ENCODE peak calls at places on chromosome 15, in six cellular contexts. W is HepG2, L is K562, C is A549, B is upper lobe of left lung, M is GM12878. P is an unnamed sample.

GRCh38 chr15:64895285-64896065 is 16.2 kb upstream of the ANKDD1A start:
- ATAC-seq in W (peak; percentile 53), L (peak; percentile 19), C (peak; percentile 33), B (peak; percentile 34), M (peak; percentile 42), P (no peak)

GRCh38 chr15:98927057-98927456 is 80.5 kb downstream of the PGPEP1L start:
- ATAC-seq in W (no peak), L (no peak), C (no peak), B (peak; percentile 55), M (no peak), P (no peak)

GRCh38 chr15:93515256-93516044 is 426.4 kb upstream of the RGMA start:
- ATAC-seq in W (no peak), L (no peak), C (no peak), B (peak; percentile 94), M (no peak), P (peak; percentile 76)

GRCh38 chr15:98221144-98221543 is 260.6 kb downstream of the ARRDC4 start:
- ATAC-seq in W (no peak), L (no peak), C (no peak), B (no peak), M (no peak), P (no peak)

GRCh38 chr15:42210703-42211102 is 2.6 kb upstream of the VPS39 start:
- ATAC-seq in W (no peak), L (no peak), C (no peak), B (no peak), M (no peak), P (no peak)

GRCh38 chr15:81280696-81281095 is 43.2 kb downstream of the STARD5 start:
- ATAC-seq in W (no peak), L (no peak), C (no peak), B (no peak), M (no peak), P (no peak)

GRCh38 chr15:82656641-82657266 is 9.6 kb upstream of the CPEB1 start:
- ATAC-seq in W (no peak), L (no peak), C (no peak), B (no peak), M (no peak), P (no peak)

GRCh38 chr15:58182460-58183163 is 44.4 kb downstream of the AQP9 start:
- ATAC-seq in W (peak; percentile 98), L (peak; percentile 90), C (peak; percentile 95), B (peak; percentile 91), M (peak; percentile 94), P (no peak)

GRCh38 chr15:57017024-57017423 is 98.6 kb downstream of the TCF12 start:
- ATAC-seq in W (no peak), L (peak; percentile 56), C (peak; percentile 62), B (peak; percentile 28), M (peak; percentile 67), P (no peak)

GRCh38 chr15:29668120-29668602 is 154.1 kb downstream of the TJP1 start:
- ATAC-seq in W (peak; percentile 98), L (peak; percentile 99), C (peak; percentile 61), B (peak; percentile 68), M (peak; percentile 82), P (peak; percentile 70)

GRCh38 chr15:66014639-66015182 is 145.4 kb downstream of the RAB11A start:
- ATAC-seq in W (no peak), L (no peak), C (no peak), B (no peak), M (peak; percentile 70), P (no peak)

GRCh38 chr15:86644319-86644718 is 564.6 kb downstream of the AGBL1 start:
- ATAC-seq in W (no peak), L (no peak), C (no peak), B (no peak), M (no peak), P (no peak)

GRCh38 chr15:78265752-78266224 is 1.4 kb downstream of the DNAJA4 start:
- ATAC-seq in W (no peak), L (no peak), C (no peak), B (no peak), M (no peak), P (peak; percentile 77)

GRCh38 chr15:65937046-65937445 is 67.8 kb downstream of the RAB11A start:
- ATAC-seq in W (no peak), L (no peak), C (no peak), B (no peak), M (no peak), P (no peak)

GRCh38 chr15:29687939-29688884 is 134.1 kb downstream of the TJP1 start:
- ATAC-seq in W (peak; percentile 7), L (no peak), C (peak; percentile 7), B (no peak), M (no peak), P (no peak)

GRCh38 chr15:79953951-79954444 is 17.0 kb downstream of the BCL2A1 start:
- ATAC-seq in W (no peak), L (peak; percentile 46), C (no peak), B (peak; percentile 64), M (no peak), P (no peak)

GRCh38 chr15:56249080-56249479 is 5.4 kb upstream of the RFX7 start:
- ATAC-seq in W (no peak), L (no peak), C (no peak), B (no peak), M (no peak), P (no peak)

GRCh38 chr15:31235298-31236183 is 91.1 kb upstream of the KLF13 start:
- ATAC-seq in W (peak; percentile 77), L (no peak), C (peak; percentile 52), B (peak; percentile 15), M (peak; percentile 77), P (peak; percentile 28)

GRCh38 chr15:31237042-31237324 is 89.7 kb upstream of the KLF13 start:
- ATAC-seq in W (no peak), L (no peak), C (no peak), B (no peak), M (peak; percentile 13), P (peak; percentile 3)

GRCh38 chr15:31238369-31238768 is 88.3 kb upstream of the KLF13 start:
- ATAC-seq in W (no peak), L (no peak), C (no peak), B (no peak), M (no peak), P (no peak)

GRCh38 chr15:31234815-31235214 is 91.8 kb upstream of the KLF13 start:
- ATAC-seq in W (no peak), L (no peak), C (no peak), B (no peak), M (no peak), P (no peak)

DNA sequence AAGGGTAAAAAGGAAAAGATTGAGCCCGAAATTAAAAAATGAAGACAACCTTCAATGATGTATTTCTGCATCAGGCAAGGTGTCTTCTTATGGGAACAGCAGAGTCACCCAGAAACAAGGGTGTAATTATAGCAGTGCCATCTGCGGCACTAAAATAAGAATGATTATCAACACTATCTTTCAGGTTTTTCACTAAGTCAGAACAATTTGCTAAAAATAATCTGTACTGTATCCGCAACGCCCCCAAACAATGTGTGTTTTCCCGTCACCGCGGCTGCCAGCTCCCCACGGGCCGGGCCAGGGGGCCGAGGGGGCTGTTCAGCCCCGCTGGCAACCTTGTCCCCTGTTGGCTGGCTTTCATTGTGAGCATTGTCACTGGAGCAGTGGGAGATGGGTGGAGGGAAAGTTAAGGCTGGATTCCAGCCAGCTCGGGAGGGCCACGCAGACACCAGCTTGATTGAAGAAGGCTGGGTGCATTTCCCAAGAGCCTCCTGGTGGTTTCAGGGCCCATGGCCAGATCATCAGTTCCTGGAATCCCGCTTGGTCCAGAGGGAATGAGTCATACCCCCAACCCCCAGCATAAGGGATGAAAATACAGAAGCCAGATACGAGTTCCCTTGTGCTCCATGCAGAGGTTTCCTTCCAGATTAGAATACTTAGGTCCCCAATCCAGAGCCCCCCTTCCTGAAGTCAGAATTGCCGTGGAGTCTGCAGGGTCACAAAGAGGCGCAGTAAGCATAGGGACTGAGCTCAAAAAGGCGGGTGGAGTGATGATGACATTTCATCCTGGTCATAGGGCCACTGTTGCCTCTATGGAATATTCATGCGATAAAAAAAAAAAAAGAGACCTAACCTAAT is 90.2 kb upstream of the KLF13 start:
- ATAC-seq in W (peak; percentile 92), L (peak; percentile 55), C (peak; percentile 94), B (peak; percentile 85), M (peak; percentile 82), P (peak; percentile 97)
- TF ChIP-seq EP300 in W (no peak), L (peak; percentile 12), C (peak; percentile 33), B (no peak), M (peak; percentile 92), P (no peak)

DNA sequence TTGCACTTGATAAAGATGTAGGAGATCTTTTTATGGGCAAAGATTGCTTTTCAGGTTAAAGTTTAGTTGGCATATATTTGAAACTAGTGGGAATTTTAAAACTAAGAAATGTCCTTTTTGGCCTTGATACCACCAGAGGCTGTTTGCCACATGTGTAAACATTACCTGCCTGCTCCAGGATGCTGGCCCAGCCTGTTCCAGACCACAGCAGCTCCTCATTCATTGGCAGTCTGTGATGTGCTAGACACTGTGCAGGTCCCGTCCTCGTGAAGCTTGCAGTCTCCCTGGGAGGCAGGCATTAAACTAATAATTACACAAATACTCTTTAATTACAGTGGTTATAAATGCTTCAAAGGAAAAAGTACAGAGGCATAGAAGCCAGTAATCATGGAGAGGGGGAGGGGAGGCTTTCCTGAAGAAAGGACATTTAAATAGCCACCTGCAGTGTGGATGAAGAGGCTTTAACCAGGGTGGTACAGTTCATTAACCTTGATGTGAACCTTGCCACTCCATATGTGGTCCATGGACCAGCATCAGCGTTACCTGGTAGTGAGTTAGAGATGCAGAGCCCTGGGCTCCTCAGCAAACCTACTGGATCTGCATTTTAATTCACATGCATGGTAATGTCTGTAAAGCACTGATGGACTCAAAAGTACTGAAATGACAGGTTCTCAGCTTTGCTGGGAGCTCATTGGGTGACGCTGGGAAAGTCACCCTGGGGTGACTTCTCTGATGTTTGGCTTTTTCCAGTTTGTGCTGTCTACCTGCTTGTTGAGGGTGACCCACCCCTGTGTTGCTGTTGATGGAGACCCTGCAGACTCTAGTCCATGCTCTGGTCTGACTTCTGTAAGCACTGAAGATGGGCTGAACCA is 5.3 kb downstream of the ZNF710 start:
- ATAC-seq in W (no peak), L (no peak), C (no peak), B (no peak), M (peak; percentile 6), P (no peak)
- H3K4me1 ChIP-seq in W (peaks cover 66% of the 10 kb centered on the region), L (peaks cover 15% of the 10 kb centered on the region), C (peaks cover 34% of the 10 kb centered on the region), B (peaks cover 51% of the 10 kb centered on the region), M (peaks cover 40% of the 10 kb centered on the region), P (no peaks in the 10 kb centered on the region)

GRCh38 chr15:67149859-67150824 is 84.7 kb downstream of the SMAD3 start:
- ATAC-seq in W (peak; percentile 64), L (peak; percentile 75), C (peak; percentile 81), B (peak; percentile 82), M (peak; percentile 80), P (peak; percentile 82)
- TF ChIP-seq EP300 in W (no peak), L (peak; percentile 34), C (peak; percentile 88), B (no peak), M (peak; percentile 10), P (no peak)

GRCh38 chr15:38257676-38258075 is 5.0 kb downstream of the SPRED1 start:
- ATAC-seq in W (no peak), L (no peak), C (no peak), B (no peak), M (no peak), P (no peak)
- H3K4me1 ChIP-seq in W (peaks cover 27% of the 10 kb centered on the region), L (no peaks in the 10 kb centered on the region), C (peaks cover 30% of the 10 kb centered on the region), B (peaks cover 19% of the 10 kb centered on the region), M (no peaks in the 10 kb centered on the region), P (no peaks in the 10 kb centered on the region)

DNA sequence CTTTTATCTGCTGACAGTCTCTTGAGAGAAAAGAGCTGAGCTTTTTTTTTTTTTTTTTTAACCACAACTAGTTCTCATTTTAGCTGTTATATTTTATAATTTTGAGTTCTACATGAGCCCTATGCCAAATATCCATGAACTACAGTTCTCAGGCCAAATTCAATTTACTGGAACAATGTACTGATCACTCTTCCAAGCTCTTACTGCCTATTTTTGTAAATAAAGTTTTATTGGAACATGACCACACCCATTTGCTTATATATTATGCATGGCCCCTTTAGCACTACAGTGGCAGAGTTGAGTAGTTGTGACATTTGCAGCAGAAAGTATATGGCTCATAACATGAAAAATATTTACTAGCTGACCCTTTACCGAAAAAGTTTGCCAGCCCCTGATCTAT is 129.2 kb upstream of the SKOR1 start:
- ATAC-seq in W (no peak), L (no peak), C (no peak), B (no peak), M (no peak), P (no peak)
- TF ChIP-seq EP300 in W (no peak), L (no peak), C (no peak), B (no peak), M (no peak), P (no peak)